ENCODE peak calls at places on chromosomes 4 and X, in six cellular contexts. Q is PC-3, V is MM.1S, P is GM23338, X is GM23248, D is neural progenitor cell. E is an unnamed sample.

GRCh38 chrX:49103637-49104036 is 19.9 kb downstream of the GPKOW start:
- DNase-seq in P (no peak), Q (no peak), X (no peak), D (no peak), V (no peak), E (no peak)

GRCh38 chr4:186701273-186701672 is 22.4 kb downstream of the FAT1 start:
- DNase-seq in V (no peak), Q (no peak), X (peak; percentile 75), P (peak; percentile 91), D (peak; percentile 91), E (no peak)

GRCh38 chrX:17741123-17741511 is 3.8 kb downstream of the SCML1 start:
- DNase-seq in P (no peak), D (peak; percentile 75), X (no peak), V (no peak), Q (no peak), E (no peak)

GRCh38 chrX:111098874-111099273 is 2.9 kb downstream of the PAK3 start:
- DNase-seq in Q (peak; percentile 30), V (peak; percentile 72), P (peak; percentile 81), X (peak; percentile 1), D (peak; percentile 89), E (no peak)

GRCh38 chr4:39274503-39274902 is 91.7 kb downstream of the RFC1 start:
- DNase-seq in P (no peak), Q (no peak), V (no peak), D (no peak), X (no peak), E (no peak)

GRCh38 chr4:120052840-120053239 is 13.8 kb downstream of the MAD2L1 start:
- DNase-seq in Q (peak; percentile 14), V (no peak), D (no peak), P (no peak), X (peak; percentile 98), E (no peak)

GRCh38 chrX:110317079-110317819 is 636 bp downstream of the AMMECR1 start:
- DNase-seq in X (peak; percentile 43), P (peak; percentile 29), D (peak; percentile 43), Q (no peak), V (peak; percentile 24), E (peak; percentile 42)

GRCh38 chrX:155745792-155746191 is 133.0 kb upstream of the TMLHE start:
- DNase-seq in P (no peak), Q (peak; percentile 46), D (no peak), V (no peak), X (peak; percentile 44), E (peak; percentile 80)

GRCh38 chrX:102085706-102086105 is 39.8 kb upstream of the TCEAL2 start:
- DNase-seq in P (peak; percentile 41), Q (no peak), D (no peak), V (no peak), X (peak; percentile 6), E (no peak)

GRCh38 chrX:19725545-19726102 is 161.8 kb downstream of the SH3KBP1 start:
- DNase-seq in V (no peak), P (no peak), X (no peak), Q (no peak), D (no peak), E (no peak)

GRCh38 chrX:46791927-46792825 is 33.3 kb upstream of the SLC9A7 start:
- DNase-seq in X (peak; percentile 89), V (no peak), Q (peak; percentile 96), P (peak; percentile 45), D (peak; percentile 32), E (peak; percentile 90)

GRCh38 chr4:87497141-87497540 is 32.0 kb downstream of the SPARCL1 start:
- DNase-seq in P (peak; percentile 72), Q (peak; percentile 13), D (peak; percentile 30), X (no peak), V (no peak), E (no peak)

GRCh38 chrX:6748595-6748994 is 213.7 kb upstream of the VCX3A start:
- DNase-seq in D (no peak), Q (no peak), P (no peak), X (no peak), V (no peak), E (no peak)

GRCh38 chr4:158810487-158811215 is 41.8 kb downstream of the FNIP2 start:
- DNase-seq in Q (peak; percentile 92), P (no peak), D (peak; percentile 17), V (no peak), X (peak; percentile 99), E (peak; percentile 89)

GRCh38 chrX:33741807-33742206 is 390.3 kb downstream of the FAM47A start:
- DNase-seq in X (no peak), D (no peak), V (no peak), Q (no peak), P (peak; percentile 30), E (peak; percentile 78)

GRCh38 chr4:6989331-6989923 is 53.7 kb upstream of the TADA2B start:
- DNase-seq in X (no peak), Q (peak; percentile 12), P (no peak), V (no peak), D (no peak), E (no peak)

GRCh38 chrX:10166248-10166716 is 9.5 kb downstream of the CLCN4 start:
- DNase-seq in P (no peak), X (no peak), D (no peak), Q (no peak), V (no peak), E (no peak)

GRCh38 chrX:37746268-37746931 is 33.5 kb upstream of the CYBB start:
- DNase-seq in Q (peak; percentile 64), X (no peak), D (no peak), P (no peak), V (peak; percentile 24), E (peak; percentile 12)

GRCh38 chr4:128386761-128387599 is 99.4 kb upstream of the PGRMC2 start:
- DNase-seq in X (peak; percentile 98), P (no peak), D (no peak), Q (peak; percentile 82), V (no peak), E (peak; percentile 87)

GRCh38 chrX:72121381-72121780 is 10.3 kb downstream of the RTL5 start:
- DNase-seq in P (no peak), D (no peak), V (peak; percentile 63), X (peak; percentile 81), Q (peak; percentile 85), E (no peak)

GRCh38 chr4:165684177-165684870 is 188.7 kb upstream of the TLL1 start:
- DNase-seq in X (peak; percentile 46), P (no peak), V (no peak), D (no peak), Q (peak; percentile 90), E (no peak)

GRCh38 chr4:143488684-143489083 is 24.8 kb upstream of the SMARCA5 start:
- DNase-seq in V (no peak), P (no peak), D (no peak), Q (peak; percentile 28), X (peak; percentile 10), E (peak; percentile 37)

GRCh38 chr4:8657381-8657776 is 64.8 kb downstream of the CPZ start:
- DNase-seq in P (no peak), X (no peak), V (no peak), Q (no peak), D (no peak), E (no peak)

GRCh38 chrX:45632506-45632905 is 431.8 kb upstream of the DIPK2B start:
- DNase-seq in V (no peak), D (no peak), X (no peak), P (peak; percentile 11), Q (no peak), E (no peak)

GRCh38 chrX:41014776-41015175 is 70.5 kb upstream of the USP9X start:
- DNase-seq in P (no peak), Q (peak; percentile 88), V (no peak), D (no peak), X (peak; percentile 75), E (no peak)

DNA sequence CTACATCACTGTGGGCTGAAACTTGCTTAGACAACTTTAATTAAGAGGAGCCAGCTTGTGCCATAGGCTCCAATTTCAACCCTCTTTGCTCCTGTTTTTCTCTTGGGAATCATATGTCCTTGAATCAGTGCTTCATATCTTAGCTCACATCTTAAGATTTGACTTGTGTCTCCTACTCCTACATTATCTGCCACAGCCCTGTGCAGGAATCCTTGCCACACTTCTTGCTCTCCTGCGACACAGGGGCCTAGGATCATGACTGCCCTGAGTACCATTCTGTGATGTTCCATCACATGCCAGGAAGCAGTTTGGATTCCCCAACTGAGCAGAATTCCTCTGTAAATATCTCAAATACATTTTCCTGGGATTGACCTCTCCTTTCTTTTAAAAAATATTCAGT is 36.4 kb downstream of the ARSJ start:
- DNase-seq in Q (no peak), P (no peak), X (no peak), D (no peak), V (no peak), E (no peak)
- H3F3A ChIP-seq in Q (no peaks in the 10 kb centered on the region), P (no peaks in the 10 kb centered on the region), X (peaks cover 50% of the 10 kb centered on the region), D (no peaks in the 10 kb centered on the region), V (no peaks in the 10 kb centered on the region), E (no peaks in the 10 kb centered on the region)

GRCh38 chr4:80049402-80049801 is 23.6 kb downstream of the ANTXR2 start:
- DNase-seq in V (no peak), D (peak; percentile 55), X (no peak), P (peak; percentile 82), Q (no peak), E (no peak)

GRCh38 chr4:80049813-80050534 is 23.1 kb downstream of the ANTXR2 start:
- DNase-seq in Q (no peak), V (no peak), X (no peak), D (no peak), P (no peak), E (no peak)

GRCh38 chr4:80043534-80043933 is 29.5 kb downstream of the ANTXR2 start:
- DNase-seq in V (no peak), P (no peak), X (no peak), D (no peak), Q (no peak), E (no peak)

GRCh38 chr4:80042821-80043220 is 30.2 kb downstream of the ANTXR2 start:
- DNase-seq in V (no peak), Q (no peak), P (no peak), X (no peak), D (no peak), E (no peak)

GRCh38 chr4:80045831-80046230 is 27.2 kb downstream of the ANTXR2 start:
- DNase-seq in V (no peak), P (no peak), D (no peak), X (peak; percentile 69), Q (no peak), E (no peak)
- H3K36me3 ChIP-seq in V (no peaks in the 10 kb centered on the region), P (no peaks in the 10 kb centered on the region), D (no peaks in the 10 kb centered on the region), X (peaks cover 23% of the 10 kb centered on the region), Q (peaks cover 42% of the 10 kb centered on the region), E (no peaks in the 10 kb centered on the region)

DNA sequence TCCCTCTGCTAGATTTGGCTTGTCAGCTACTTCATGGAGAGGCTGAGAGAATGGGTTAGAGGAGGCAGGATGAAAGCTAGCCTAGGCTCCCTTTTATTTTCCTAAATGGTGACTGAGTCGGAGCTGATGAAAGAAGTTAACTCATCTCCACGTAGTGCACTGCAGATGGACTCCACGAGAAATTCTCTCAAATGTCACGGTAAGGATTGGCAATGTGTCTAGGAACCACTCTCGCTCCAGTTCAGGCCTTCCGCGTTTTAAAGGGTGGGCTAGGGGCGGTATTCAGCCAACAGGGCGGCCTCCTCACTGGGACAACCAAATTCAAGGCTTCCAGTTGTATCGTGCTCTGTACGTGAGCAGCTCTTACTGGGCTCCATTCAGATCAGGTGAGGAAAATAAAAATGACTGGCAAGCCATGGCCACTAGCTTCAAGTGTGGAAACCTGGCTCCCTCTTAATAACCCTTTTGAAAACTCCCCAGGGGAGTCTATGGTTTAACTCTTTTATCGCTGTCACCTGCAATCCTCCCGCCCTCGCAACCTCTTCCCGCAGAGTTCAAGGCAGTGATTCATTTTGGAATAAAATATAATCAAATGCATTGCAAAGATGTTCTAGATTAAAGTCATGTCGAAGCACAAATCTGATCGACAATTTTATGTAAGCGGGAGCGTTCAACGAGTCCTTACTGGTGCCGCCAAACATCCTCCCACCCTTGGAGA is 1.3 kb downstream of the SPOCK3 start:
- DNase-seq in D (peak; percentile 30), X (no peak), Q (no peak), P (peak; percentile 40), V (no peak), E (no peak)
- TF ChIP-seq EZH2 in D (no peak), X (no peak), Q (no peak), P (no peak), V (no peak), E (no peak)

GRCh38 chr4:176755624-176756023 is 37.1 kb downstream of the VEGFC start:
- DNase-seq in P (no peak), Q (no peak), D (no peak), X (peak; percentile 48), V (no peak), E (no peak)
- H3F3A ChIP-seq in P (no peaks in the 10 kb centered on the region), Q (no peaks in the 10 kb centered on the region), D (no peaks in the 10 kb centered on the region), X (peaks cover 76% of the 10 kb centered on the region), V (no peaks in the 10 kb centered on the region), E (no peaks in the 10 kb centered on the region)

E was measured in PC-9.